ENCODE peak calls at places on chromosomes 1 and 21, in ten cellular contexts. X, R, E, G, M, Z, W, S, F and L are unnamed samples.
A peak's percentile ranks its signal among the peaks of the same experiment; 100 is the strongest.

GRCh38 chr1:9198538-9199361 is 35.8 kb upstream of the H6PD start:
- DNase-seq in W (no peak), S (peak; percentile 23), Z (no peak), R (no peak), E (no peak), F (peak; percentile 38), X (no peak), G (peak; percentile 84), M (no peak), L (no peak)

GRCh38 chr1:39952359-39953110 is 2.4 kb upstream of the MFSD2A start:
- DNase-seq in W (no peak), S (no peak), Z (no peak), X (no peak), E (no peak), F (no peak), R (peak; percentile 65), M (no peak), G (no peak), L (no peak)

GRCh38 chr1:223203011-223203410 is 60.0 kb upstream of the TLR5 start:
- DNase-seq in Z (no peak), G (no peak), S (no peak), F (no peak), E (no peak), W (no peak), R (no peak), M (no peak), X (no peak), L (no peak)

GRCh38 chr1:216422821-216423529 is at the start of gene USH2A:
- DNase-seq in R (no peak), E (no peak), F (peak; percentile 40), M (no peak), X (no peak), Z (no peak), S (no peak), W (no peak), G (peak; percentile 24), L (no peak)

GRCh38 chr1:111938536-111938935 is 50.9 kb downstream of the KCND3 start:
- DNase-seq in M (no peak), W (no peak), R (no peak), Z (no peak), F (no peak), X (no peak), E (no peak), G (no peak), S (no peak), L (no peak)

GRCh38 chr1:224098007-224098406 is 15.9 kb upstream of the FBXO28 start:
- DNase-seq in S (no peak), W (no peak), Z (no peak), X (no peak), M (no peak), F (no peak), G (no peak), E (no peak), R (no peak), L (no peak)

GRCh38 chr1:41524676-41525675 is 40.5 kb upstream of the EDN2 start:
- DNase-seq in G (no peak), F (no peak), X (no peak), S (no peak), Z (no peak), R (no peak), W (no peak), E (no peak), M (no peak), L (no peak)

GRCh38 chr1:37596182-37596667 is 488 bp upstream of the GNL2 start:
- DNase-seq in X (no peak), E (no peak), R (no peak), Z (no peak), F (no peak), W (no peak), S (no peak), M (no peak), G (no peak), L (no peak)

GRCh38 chr1:107444302-107444701 is 303.5 kb downstream of the NTNG1 start:
- DNase-seq in X (no peak), F (no peak), R (no peak), G (no peak), W (no peak), E (no peak), S (no peak), M (no peak), Z (no peak), L (no peak)

GRCh38 chr1:46667782-46668760 is at the start of gene ATPAF1:
- DNase-seq in M (peak; percentile 11), E (peak; percentile 93), Z (peak; percentile 54), W (peak; percentile 58), S (peak; percentile 65), F (peak; percentile 55), G (peak; percentile 74), X (peak; percentile 56), R (peak; percentile 76), L (peak; percentile 73)

GRCh38 chr1:1435911-1436633 is 582 bp downstream of the VWA1 start:
- DNase-seq in R (no peak), F (no peak), M (no peak), Z (peak; percentile 20), X (no peak), G (no peak), E (peak; percentile 65), S (no peak), W (no peak), L (no peak)

GRCh38 chr1:77732090-77732489 is 27.6 kb downstream of the USP33 start:
- DNase-seq in Z (no peak), X (no peak), R (no peak), G (no peak), M (no peak), E (no peak), F (no peak), W (no peak), S (no peak), L (no peak)

GRCh38 chr1:99648107-99648506 is 2.2 kb downstream of the PALMD start:
- DNase-seq in G (no peak), W (no peak), R (peak; percentile 63), X (no peak), E (no peak), M (no peak), F (no peak), Z (no peak), S (no peak), L (no peak)

GRCh38 chr1:20126041-20126805 is 6.9 kb upstream of the PLA2G2D start:
- DNase-seq in W (no peak), S (no peak), X (no peak), F (no peak), M (no peak), R (no peak), G (no peak), E (no peak), Z (no peak), L (peak; percentile 34)

GRCh38 chr1:230083053-230083452 is 16.0 kb downstream of the GALNT2 start:
- DNase-seq in M (no peak), W (no peak), E (no peak), S (no peak), R (no peak), X (no peak), Z (no peak), F (no peak), G (no peak), L (no peak)

GRCh38 chr1:40312238-40313205 is 4.6 kb downstream of the COL9A2 start:
- DNase-seq in E (peak; percentile 92), G (no peak), Z (no peak), F (no peak), R (no peak), X (no peak), S (peak; percentile 75), M (no peak), W (no peak), L (peak; percentile 85)

GRCh38 chr1:53585116-53585515 is 125.9 kb downstream of the DMRTB1 start:
- DNase-seq in F (no peak), M (no peak), G (no peak), E (peak; percentile 66), Z (no peak), S (peak; percentile 10), R (peak; percentile 85), W (no peak), X (no peak), L (no peak)

GRCh38 chr21:38525454-38525853 is 27.2 kb upstream of the ERG start:
- DNase-seq in M (no peak), G (no peak), S (peak; percentile 18), R (no peak), Z (no peak), X (no peak), E (no peak), F (no peak), W (no peak), L (no peak)
- TF ChIP-seq CTCF in M (no peak), G (no peak), S (no peak), R (no peak), Z (no peak), X (no peak), E (no peak), F (no peak), W (no peak), L (no peak)

GRCh38 chr1:43779266-43779665 is 71.9 kb downstream of the ST3GAL3 start:
- DNase-seq in M (no peak), F (no peak), S (peak; percentile 58), X (no peak), W (no peak), G (no peak), R (no peak), Z (no peak), E (no peak), L (no peak)
- TF ChIP-seq CTCF in M (no peak), F (no peak), S (no peak), X (no peak), W (no peak), G (peak; percentile 20), R (no peak), Z (no peak), E (no peak), L (peak; percentile 37)

GRCh38 chr1:16051039-16051438 is 7.5 kb downstream of the CLCNKB start:
- DNase-seq in E (no peak), F (no peak), Z (no peak), S (no peak), M (no peak), X (no peak), G (no peak), R (no peak), W (no peak), L (no peak)

GRCh38 chr1:16050328-16050727 is 6.7 kb downstream of the CLCNKB start:
- DNase-seq in M (no peak), F (no peak), E (no peak), X (no peak), Z (no peak), S (no peak), G (no peak), W (no peak), R (no peak), L (no peak)

GRCh38 chr1:16047791-16048475 is 4.4 kb downstream of the CLCNKB start:
- DNase-seq in R (no peak), G (no peak), W (no peak), F (no peak), Z (no peak), X (no peak), S (no peak), E (no peak), M (no peak), L (no peak)

GRCh38 chr1:16046865-16047264 is 3.3 kb downstream of the CLCNKB start:
- DNase-seq in R (peak; percentile 13), E (no peak), X (no peak), G (no peak), M (no peak), W (no peak), Z (no peak), S (no peak), F (no peak), L (no peak)

GRCh38 chr1:16048573-16049189 is 5.1 kb downstream of the CLCNKB start:
- DNase-seq in G (peak; percentile 79), E (no peak), Z (peak; percentile 78), R (peak; percentile 33), W (no peak), M (no peak), X (no peak), F (peak; percentile 80), S (peak; percentile 30), L (no peak)
- TF ChIP-seq CTCF in G (no peak), E (no peak), Z (no peak), R (no peak), W (no peak), M (peak; percentile 19), X (no peak), F (peak; percentile 27), S (no peak), L (no peak)

GRCh38 chr1:114620419-114620818 is 39.0 kb upstream of the BCAS2 start:
- DNase-seq in F (no peak), X (no peak), Z (no peak), S (no peak), E (no peak), G (no peak), W (no peak), M (no peak), R (no peak), L (no peak)
- TF ChIP-seq CTCF in F (no peak), X (peak; percentile 27), Z (no peak), S (no peak), E (no peak), G (no peak), W (no peak), M (no peak), R (no peak), L (no peak)